ENCODE peak calls at places on chromosomes 16 and 17, in seven cellular contexts. Y is fibroblast of lung; P is astrocyte of the hippocampus; H is activated gamma-delta T cell treated with Interleukin-2 at 50 U/mL for 16 hours; R is body of pancreas; T is effector memory CD4-positive, alpha-beta T cell; J is lower lobe of right lung. M is an unnamed sample.

GRCh38 chr17:37708616-37709212 is 36.1 kb downstream of the HNF1B start:
- DNase-seq in Y (peak; percentile 58), P (peak; percentile 65), H (no peak), R (peak; percentile 61), T (no peak), J (no peak), M (peak; percentile 44)

GRCh38 chr17:50953831-50954601 is 87.9 kb upstream of the TOB1 start:
- DNase-seq in Y (peak; percentile 83), P (peak; percentile 78), H (no peak), R (peak; percentile 35), T (no peak), J (peak; percentile 69), M (peak; percentile 78)

GRCh38 chr16:24890746-24891145 is 45.0 kb downstream of the SLC5A11 start:
- DNase-seq in Y (no peak), P (no peak), H (no peak), R (no peak), T (no peak), J (no peak), M (no peak)

GRCh38 chr17:57419940-57420522 is 163.7 kb downstream of the MSI2 start:
- DNase-seq in Y (no peak), P (no peak), H (no peak), R (no peak), T (no peak), J (no peak), M (no peak)

GRCh38 chr17:50319630-50320029 is 26.3 kb upstream of the XYLT2 start:
- DNase-seq in Y (no peak), P (no peak), H (no peak), R (no peak), T (no peak), J (no peak), M (no peak)

GRCh38 chr16:62602790-62603189 is 566.6 kb upstream of the CDH8 start:
- DNase-seq in Y (no peak), P (no peak), H (no peak), R (no peak), T (no peak), J (no peak), M (no peak)

GRCh38 chr16:59783191-59783590 is 1049.1 kb upstream of the GOT2 start:
- DNase-seq in Y (peak; percentile 66), P (no peak), H (no peak), R (no peak), T (no peak), J (no peak), M (no peak)

GRCh38 chr17:43661699-43662431 is at the start of gene MEOX1:
- DNase-seq in Y (peak; percentile 89), P (peak; percentile 67), H (no peak), R (no peak), T (no peak), J (no peak), M (peak; percentile 68)

GRCh38 chr17:37024181-37024637 is 75.5 kb downstream of the AATF start:
- DNase-seq in Y (peak; percentile 30), P (peak; percentile 67), H (no peak), R (no peak), T (no peak), J (no peak), M (no peak)

GRCh38 chr17:17724991-17725852 is 44.0 kb downstream of the RAI1 start:
- DNase-seq in Y (no peak), P (no peak), H (no peak), R (no peak), T (no peak), J (no peak), M (no peak)

GRCh38 chr17:16107165-16107770 is 107.6 kb downstream of the TTC19 start:
- DNase-seq in Y (no peak), P (no peak), H (no peak), R (no peak), T (no peak), J (no peak), M (no peak)

GRCh38 chr17:33292981-33293867 is at the start of gene ASIC2:
- DNase-seq in Y (peak; percentile 63), P (peak; percentile 46), H (no peak), R (no peak), T (no peak), J (no peak), M (no peak)

GRCh38 chr17:31307640-31308039 is 6.2 kb downstream of the EVI2B start:
- DNase-seq in Y (no peak), P (no peak), H (no peak), R (no peak), T (no peak), J (no peak), M (no peak)

GRCh38 chr17:80916246-80916645 is 75.4 kb upstream of the CHMP6 start:
- DNase-seq in Y (no peak), P (no peak), H (no peak), R (no peak), T (no peak), J (no peak), M (no peak)

GRCh38 chr16:16797239-16797638 is 418.3 kb downstream of the NPIPA7 start:
- DNase-seq in Y (no peak), P (peak; percentile 5), H (no peak), R (no peak), T (no peak), J (no peak), M (no peak)

GRCh38 chr16:89052824-89053724 is 40.6 kb upstream of the ACSF3 start:
- DNase-seq in Y (peak; percentile 52), P (peak; percentile 51), H (no peak), R (no peak), T (no peak), J (no peak), M (peak; percentile 5)

GRCh38 chr16:85615852-85616607 is 2.9 kb downstream of the GSE1 start:
- DNase-seq in Y (peak; percentile 81), P (peak; percentile 94), H (peak; percentile 83), R (peak; percentile 76), T (peak; percentile 48), J (peak; percentile 90), M (peak; percentile 79)

GRCh38 chr16:29820271-29820701 is at the start of gene MVP:
- DNase-seq in Y (peak; percentile 63), P (peak; percentile 71), H (peak; percentile 31), R (peak; percentile 76), T (no peak), J (peak; percentile 84), M (peak; percentile 66)

GRCh38 chr17:45992175-45992574 is 6.9 kb upstream of the STH start:
- DNase-seq in Y (peak; percentile 17), P (no peak), H (no peak), R (no peak), T (no peak), J (no peak), M (no peak)

GRCh38 chr17:61251939-61252865 is 147.4 kb upstream of the TBX2 start:
- DNase-seq in Y (peak; percentile 97), P (peak; percentile 94), H (no peak), R (peak; percentile 70), T (no peak), J (peak; percentile 95), M (peak; percentile 99)

GRCh38 chr17:76940738-76941350 is 72.6 kb downstream of the MGAT5B start:
- DNase-seq in Y (no peak), P (no peak), H (no peak), R (no peak), T (no peak), J (no peak), M (no peak)

GRCh38 chr17:61467416-61468262 is 15.4 kb downstream of the TBX4 start:
- DNase-seq in Y (peak; percentile 53), P (no peak), H (no peak), R (peak; percentile 38), T (no peak), J (peak; percentile 53), M (peak; percentile 37)

GRCh38 chr16:30896203-30896889 is at the start of gene CTF1:
- DNase-seq in Y (peak; percentile 88), P (peak; percentile 94), H (no peak), R (peak; percentile 56), T (no peak), J (peak; percentile 81), M (peak; percentile 88)

GRCh38 chr17:6831662-6832263 is at the start of gene TEKT1:
- DNase-seq in Y (peak; percentile 55), P (peak; percentile 87), H (peak; percentile 60), R (peak; percentile 82), T (peak; percentile 52), J (peak; percentile 88), M (peak; percentile 33)

GRCh38 chr17:81048827-81049371 is 13.9 kb downstream of the BAIAP2 start:
- DNase-seq in Y (no peak), P (no peak), H (no peak), R (no peak), T (no peak), J (no peak), M (no peak)

GRCh38 chr16:11003141-11003540 is 58.8 kb downstream of the CLEC16A start:
- DNase-seq in Y (no peak), P (no peak), H (no peak), R (no peak), T (no peak), J (no peak), M (no peak)

GRCh38 chr17:67021718-67022450 is 22.5 kb upstream of the CACNG1 start:
- DNase-seq in Y (no peak), P (no peak), H (no peak), R (no peak), T (no peak), J (no peak), M (no peak)

GRCh38 chr17:49249292-49249794 is 18.8 kb upstream of the PHOSPHO1 start:
- DNase-seq in Y (peak; percentile 40), P (peak; percentile 77), H (no peak), R (no peak), T (no peak), J (peak; percentile 53), M (peak; percentile 47)

GRCh38 chr17:12290207-12290606 is 269.5 kb downstream of the MAP2K4 start:
- DNase-seq in Y (no peak), P (no peak), H (no peak), R (no peak), T (no peak), J (no peak), M (no peak)

GRCh38 chr16:75472908-75473877 is 8.7 kb upstream of the TMEM170A start:
- DNase-seq in Y (no peak), P (no peak), H (no peak), R (no peak), T (no peak), J (no peak), M (no peak)

GRCh38 chr17:35087731-35088646 is 24.5 kb upstream of the RFFL start:
- DNase-seq in Y (peak; percentile 42), P (peak; percentile 75), H (peak; percentile 8), R (peak; percentile 51), T (peak; percentile 13), J (peak; percentile 75), M (peak; percentile 53)

GRCh38 chr16:84253173-84253572 is 13.4 kb upstream of the KCNG4 start:
- DNase-seq in Y (no peak), P (no peak), H (no peak), R (no peak), T (no peak), J (no peak), M (no peak)

GRCh38 chr16:79402356-79402755 is 198.2 kb downstream of the MAF start:
- DNase-seq in Y (no peak), P (no peak), H (no peak), R (no peak), T (no peak), J (no peak), M (no peak)

GRCh38 chr17:7252176-7253043 is at the start of gene ELP5:
- DNase-seq in Y (peak; percentile 94), P (peak; percentile 97), H (peak; percentile 84), R (peak; percentile 94), T (peak; percentile 79), J (peak; percentile 97), M (peak; percentile 96)

GRCh38 chr16:57892447-57893096 is 78.4 kb downstream of the CNGB1 start:
- DNase-seq in Y (peak; percentile 53), P (peak; percentile 48), H (no peak), R (no peak), T (no peak), J (peak; percentile 68), M (peak; percentile 27)

M was measured in astrocyte of the spinal cord.